ENCODE peak calls at places on chromosomes 11 and 22, in ten cellular contexts. A is KG1; X is fibroblast of gingiva; W is activated gamma-delta T cell treated with anti-CD3 and anti-CD28 coated beads, Interleukin-2, amount 50 U/mL, for 16 hours; B is fibroblast of the conjunctiva; I is T-helper 9 cell; D is psoas muscle; P is transverse colon; K is keratinocyte; T is A549. V is an unnamed sample.
A peak's percentile ranks its signal among the peaks of the same experiment; 100 is the strongest.

GRCh38 chr11:108796551-108796950 is 131.7 kb downstream of the DDX10 start:
- DNase-seq in B (no peak), A (no peak), D (no peak), T (no peak), I (no peak), W (no peak), P (no peak), K (no peak), X (no peak), V (no peak)

GRCh38 chr22:19797631-19798319 is 37.2 kb downstream of the TBX1 start:
- DNase-seq in D (no peak), I (no peak), K (no peak), A (no peak), B (no peak), X (no peak), T (no peak), P (no peak), W (no peak), V (no peak)

GRCh38 chr11:64533501-64533900 is 57.5 kb upstream of the SLC22A12 start:
- DNase-seq in P (no peak), B (no peak), T (no peak), K (no peak), I (no peak), X (no peak), D (no peak), A (no peak), W (no peak), V (no peak)

GRCh38 chr11:6323291-6323905 is 3.1 kb upstream of the CAVIN3 start:
- DNase-seq in X (no peak), A (no peak), P (no peak), B (no peak), T (no peak), W (no peak), K (no peak), D (no peak), I (no peak), V (no peak)

GRCh38 chr11:32426819-32427615 is 8.3 kb downstream of the WT1 start:
- DNase-seq in I (no peak), W (no peak), X (no peak), T (no peak), P (no peak), K (no peak), D (no peak), B (no peak), A (no peak), V (peak; percentile 94)

GRCh38 chr11:17603056-17603825 is 56.2 kb downstream of the OTOG start:
- DNase-seq in T (no peak), W (no peak), B (no peak), K (no peak), P (no peak), A (no peak), I (no peak), X (no peak), D (no peak), V (no peak)

GRCh38 chr22:42685941-42686666 is 34.6 kb downstream of the A4GALT start:
- DNase-seq in I (no peak), T (no peak), A (no peak), D (peak; percentile 72), X (peak; percentile 70), B (peak; percentile 67), K (no peak), P (peak; percentile 48), W (no peak), V (peak; percentile 42)

GRCh38 chr11:2950825-2951224 is 21.6 kb upstream of the PHLDA2 start:
- DNase-seq in X (no peak), A (no peak), I (no peak), D (no peak), T (no peak), P (no peak), B (no peak), K (no peak), W (no peak), V (no peak)

GRCh38 chr11:78380615-78381029 is 37.0 kb downstream of the GAB2 start:
- DNase-seq in A (no peak), T (no peak), W (no peak), D (no peak), X (peak; percentile 34), B (peak; percentile 13), P (no peak), I (no peak), K (no peak), V (no peak)

GRCh38 chr11:117872420-117872961 is 4.0 kb downstream of the FXYD6 start:
- DNase-seq in X (no peak), W (no peak), I (no peak), T (no peak), B (no peak), D (no peak), P (no peak), K (no peak), A (no peak), V (peak; percentile 89)

GRCh38 chr22:45867118-45867905 is 109.7 kb downstream of the WNT7B start:
- DNase-seq in B (no peak), X (no peak), T (no peak), A (no peak), P (no peak), K (no peak), I (no peak), W (no peak), D (no peak), V (peak; percentile 59)

GRCh38 chr22:23156286-23156685 is 11.0 kb downstream of the RAB36 start:
- DNase-seq in D (no peak), W (no peak), X (no peak), T (no peak), B (no peak), P (no peak), K (no peak), A (no peak), I (no peak), V (no peak)

GRCh38 chr11:131504199-131504949 is 134.0 kb downstream of the NTM start:
- DNase-seq in W (no peak), T (no peak), K (no peak), P (no peak), X (no peak), A (no peak), I (no peak), D (no peak), B (no peak), V (no peak)